ENCODE peak calls at places on chromosomes 11 and 22, in six cellular contexts. One of them, this sample, is unnamed.

GRCh38 chr22:30574095-30574981 is at the start of gene GAL3ST1:
- DNase-seq in fibroblast of mammary gland: no peak
- DNase-seq in IMR-90: no peak
- DNase-seq in mammary epithelial cell: no peak
- DNase-seq in BJ: no peak
- DNase-seq in suprapubic skin: no peak
- DNase-seq in this sample: no peak

GRCh38 chr11:46295996-46296519 is 18.6 kb downstream of the CREB3L1 start:
- DNase-seq in fibroblast of mammary gland: no peak
- DNase-seq in IMR-90: no peak
- DNase-seq in mammary epithelial cell: no peak
- DNase-seq in BJ: no peak
- DNase-seq in suprapubic skin: no peak
- DNase-seq in this sample: no peak

GRCh38 chr11:116396332-116396731 is 376.5 kb downstream of the BUD13 start:
- DNase-seq in fibroblast of mammary gland: no peak
- DNase-seq in IMR-90: no peak
- DNase-seq in mammary epithelial cell: no peak
- DNase-seq in BJ: no peak
- DNase-seq in suprapubic skin: no peak
- DNase-seq in this sample: no peak

GRCh38 chr11:118015385-118015841 is 29.2 kb downstream of the IL10RA start:
- DNase-seq in fibroblast of mammary gland: no peak
- DNase-seq in IMR-90: no peak
- DNase-seq in mammary epithelial cell: no peak
- DNase-seq in BJ: no peak
- DNase-seq in suprapubic skin: no peak
- DNase-seq in this sample: no peak

GRCh38 chr22:23278883-23279675 is 98.8 kb downstream of the BCR start:
- DNase-seq in fibroblast of mammary gland: peak; percentile 17
- DNase-seq in IMR-90: no peak
- DNase-seq in mammary epithelial cell: peak; percentile 94
- DNase-seq in BJ: no peak
- DNase-seq in suprapubic skin: no peak
- DNase-seq in this sample: no peak

GRCh38 chr11:9678576-9678975 is 14.7 kb downstream of the SWAP70 start:
- DNase-seq in fibroblast of mammary gland: no peak
- DNase-seq in IMR-90: no peak
- DNase-seq in mammary epithelial cell: no peak
- DNase-seq in BJ: no peak
- DNase-seq in suprapubic skin: no peak
- DNase-seq in this sample: no peak

GRCh38 chr22:30671071-30671470 is 3.4 kb upstream of the DUSP18 start:
- DNase-seq in fibroblast of mammary gland: no peak
- DNase-seq in IMR-90: no peak
- DNase-seq in mammary epithelial cell: no peak
- DNase-seq in BJ: no peak
- DNase-seq in suprapubic skin: no peak
- DNase-seq in this sample: no peak

GRCh38 chr11:77589521-77590193 is at the start of gene AQP11:
- DNase-seq in fibroblast of mammary gland: peak; percentile 72
- DNase-seq in IMR-90: peak; percentile 80
- DNase-seq in mammary epithelial cell: peak; percentile 72
- DNase-seq in BJ: no peak
- DNase-seq in suprapubic skin: peak; percentile 84
- DNase-seq in this sample: peak; percentile 87

GRCh38 chr11:94147433-94147845 is 18.8 kb downstream of the PANX1 start:
- DNase-seq in fibroblast of mammary gland: no peak
- DNase-seq in IMR-90: no peak
- DNase-seq in mammary epithelial cell: no peak
- DNase-seq in BJ: no peak
- DNase-seq in suprapubic skin: no peak
- DNase-seq in this sample: no peak

GRCh38 chr22:36787594-36787993 is 11.7 kb upstream of the IFT27 start:
- DNase-seq in fibroblast of mammary gland: no peak
- DNase-seq in IMR-90: no peak
- DNase-seq in mammary epithelial cell: no peak
- DNase-seq in BJ: no peak
- DNase-seq in suprapubic skin: no peak
- DNase-seq in this sample: no peak

GRCh38 chr11:111538407-111539114 is 2.0 kb upstream of the LAYN start:
- DNase-seq in fibroblast of mammary gland: no peak
- DNase-seq in IMR-90: peak; percentile 43
- DNase-seq in mammary epithelial cell: peak; percentile 72
- DNase-seq in BJ: no peak
- DNase-seq in suprapubic skin: no peak
- DNase-seq in this sample: no peak

GRCh38 chr11:61827573-61828378 is at the start of gene FADS2:
- DNase-seq in fibroblast of mammary gland: peak; percentile 95
- DNase-seq in IMR-90: peak; percentile 89
- DNase-seq in mammary epithelial cell: peak; percentile 60
- DNase-seq in BJ: peak; percentile 81
- DNase-seq in suprapubic skin: peak; percentile 77
- DNase-seq in this sample: peak; percentile 97
- TF ChIP-seq CTCF in fibroblast of mammary gland: no peak
- TF ChIP-seq CTCF in IMR-90: no peak
- TF ChIP-seq CTCF in mammary epithelial cell: no peak
- TF ChIP-seq CTCF in BJ: peak; percentile 16
- TF ChIP-seq CTCF in suprapubic skin: no peak
- TF ChIP-seq CTCF in this sample: peak; percentile 28

DNA sequence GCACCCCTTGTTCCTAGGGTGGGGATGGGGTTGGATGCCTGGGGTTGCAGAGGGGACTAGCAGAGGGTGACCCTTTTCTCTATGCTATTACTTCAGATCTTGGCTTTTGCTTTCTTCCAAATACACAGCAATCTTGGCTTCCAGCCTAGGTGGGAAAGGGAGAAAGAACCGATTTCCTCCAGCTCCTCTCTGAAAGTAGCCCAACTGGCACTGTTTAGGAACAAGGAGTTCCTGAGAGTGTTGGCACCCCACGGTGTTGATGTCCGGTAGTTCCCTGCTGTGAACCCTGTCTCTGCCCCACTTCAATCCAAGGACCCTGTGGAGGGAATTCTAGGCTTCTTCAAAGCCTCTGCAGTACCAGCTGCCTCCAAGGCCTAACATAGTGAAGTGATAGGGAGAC is 1.1 kb upstream of the SLC3A2 start:
- DNase-seq in fibroblast of mammary gland: peak; percentile 54
- DNase-seq in IMR-90: no peak
- DNase-seq in mammary epithelial cell: no peak
- DNase-seq in BJ: no peak
- DNase-seq in suprapubic skin: no peak
- DNase-seq in this sample: no peak
- H3K4me3 ChIP-seq in fibroblast of mammary gland: peak overlapping the region; percentile 13
- H3K4me3 ChIP-seq in IMR-90: no peak overlapping the region
- H3K4me3 ChIP-seq in mammary epithelial cell: no peak overlapping the region
- H3K4me3 ChIP-seq in BJ: no peak overlapping the region
- H3K4me3 ChIP-seq in suprapubic skin: peak overlapping the region; percentile 92
- H3K4me3 ChIP-seq in this sample: no peak overlapping the region

GRCh38 chr11:60762851-60763691 is 6.4 kb downstream of the MS4A15 start:
- DNase-seq in fibroblast of mammary gland: no peak
- DNase-seq in IMR-90: no peak
- DNase-seq in mammary epithelial cell: no peak
- DNase-seq in BJ: no peak
- DNase-seq in suprapubic skin: no peak
- DNase-seq in this sample: peak; percentile 95
- TF ChIP-seq CTCF in fibroblast of mammary gland: peak; percentile 33
- TF ChIP-seq CTCF in IMR-90: peak; percentile 11
- TF ChIP-seq CTCF in mammary epithelial cell: peak; percentile 53
- TF ChIP-seq CTCF in BJ: peak; percentile 14
- TF ChIP-seq CTCF in suprapubic skin: no peak
- TF ChIP-seq CTCF in this sample: peak; percentile 59

GRCh38 chr11:124725719-124726105 is 14.0 kb upstream of the NRGN start:
- DNase-seq in fibroblast of mammary gland: peak; percentile 70
- DNase-seq in IMR-90: peak; percentile 77
- DNase-seq in mammary epithelial cell: peak; percentile 65
- DNase-seq in BJ: no peak
- DNase-seq in suprapubic skin: no peak
- DNase-seq in this sample: no peak
- H3K4me3 ChIP-seq in fibroblast of mammary gland: no peak overlapping the region
- H3K4me3 ChIP-seq in IMR-90: no peak overlapping the region
- H3K4me3 ChIP-seq in mammary epithelial cell: no peak overlapping the region
- H3K4me3 ChIP-seq in BJ: no peak overlapping the region
- H3K4me3 ChIP-seq in suprapubic skin: no peak overlapping the region
- H3K4me3 ChIP-seq in this sample: no peak overlapping the region